ENCODE peak calls at places on chromosomes 13 and 19, in seven cellular contexts. V, Y, A, U, F, J and Q are unnamed samples.

GRCh38 chr19:3554254-3555083 is 2.9 kb downstream of the MFSD12 start:
- DNase-seq in V (no peak), Y (no peak), A (no peak), U (peak), F (no peak), J (no peak), Q (no peak)

GRCh38 chr19:48372904-48373303 is 8.7 kb downstream of the SYNGR4 start:
- DNase-seq in V (no peak), Y (no peak), A (no peak), U (no peak), F (no peak), J (no peak), Q (peak)

GRCh38 chr19:1384478-1385110 is 887 bp downstream of the NDUFS7 start:
- DNase-seq in V (no peak), Y (no peak), A (no peak), U (no peak), F (no peak), J (no peak), Q (no peak)

GRCh38 chr19:43774103-43774939 is 6.5 kb downstream of the KCNN4 start:
- DNase-seq in V (no peak), Y (peak), A (no peak), U (no peak), F (peak), J (no peak), Q (peak)

GRCh38 chr19:719081-719512 is 10.4 kb downstream of the PALM start:
- DNase-seq in V (no peak), Y (peak), A (no peak), U (no peak), F (no peak), J (no peak), Q (peak)

GRCh38 chr13:98068511-98068910 is 74.4 kb upstream of the FARP1 start:
- DNase-seq in V (no peak), Y (no peak), A (no peak), U (no peak), F (no peak), J (no peak), Q (no peak)

GRCh38 chr13:70107125-70107497 is 515 bp upstream of the ATXN8OS start:
- DNase-seq in V (no peak), Y (no peak), A (no peak), U (no peak), F (no peak), J (no peak), Q (no peak)

GRCh38 chr13:70756088-70756487 is 647.8 kb upstream of the KLHL1 start:
- DNase-seq in V (no peak), Y (no peak), A (no peak), U (no peak), F (no peak), J (no peak), Q (no peak)

GRCh38 chr19:40147693-40148347 is 43.4 kb upstream of the MAP3K10 start:
- DNase-seq in V (no peak), Y (no peak), A (no peak), U (peak), F (peak), J (peak), Q (no peak)

GRCh38 chr13:26540319-26540718 is 17.2 kb upstream of the WASF3 start:
- DNase-seq in V (no peak), Y (no peak), A (no peak), U (no peak), F (no peak), J (no peak), Q (no peak)

GRCh38 chr19:27805848-27806247 is 1407.1 kb downstream of the UQCRFS1 start:
- DNase-seq in V (no peak), Y (peak), A (no peak), U (no peak), F (no peak), J (no peak), Q (no peak)

GRCh38 chr19:36421749-36422481 is 3.5 kb upstream of the ZFP82 start:
- DNase-seq in V (no peak), Y (no peak), A (no peak), U (peak), F (no peak), J (no peak), Q (no peak)

GRCh38 chr19:6887326-6887725 is at the start of gene ADGRE1:
- DNase-seq in V (no peak), Y (no peak), A (no peak), U (no peak), F (no peak), J (no peak), Q (no peak)

GRCh38 chr19:38079926-38080380 is 144.1 kb downstream of the DPF1 start:
- DNase-seq in V (no peak), Y (no peak), A (peak), U (peak), F (peak), J (peak), Q (peak)

GRCh38 chr13:29847501-29847983 is 2.9 kb downstream of the UBL3 start:
- DNase-seq in V (no peak), Y (peak), A (peak), U (peak), F (peak), J (no peak), Q (peak)

GRCh38 chr13:28805193-28805819 is 14.8 kb upstream of the MTUS2 start:
- DNase-seq in V (no peak), Y (peak), A (no peak), U (peak), F (no peak), J (no peak), Q (peak)

GRCh38 chr13:20190481-20191310 is 2.0 kb downstream of the GJB2 start:
- DNase-seq in V (no peak), Y (no peak), A (no peak), U (peak), F (peak), J (no peak), Q (no peak)

GRCh38 chr19:35642798-35643254 is 1.3 kb downstream of the ETV2 start:
- DNase-seq in V (no peak), Y (no peak), A (no peak), U (no peak), F (no peak), J (no peak), Q (peak)

GRCh38 chr19:14528419-14529253 is 758 bp upstream of the TECR start:
- DNase-seq in V (no peak), Y (no peak), A (no peak), U (no peak), F (no peak), J (no peak), Q (no peak)

GRCh38 chr19:3760871-3761361 is 576 bp downstream of the APBA3 start:
- DNase-seq in V (no peak), Y (no peak), A (no peak), U (no peak), F (no peak), J (no peak), Q (no peak)

GRCh38 chr13:97043302-97043701 is 49.0 kb upstream of the OXGR1 start:
- DNase-seq in V (peak), Y (no peak), A (no peak), U (peak), F (peak), J (peak), Q (no peak)

GRCh38 chr19:571127-571974 is 1.0 kb upstream of the BSG start:
- DNase-seq in V (no peak), Y (peak), A (peak), U (peak), F (no peak), J (no peak), Q (peak)

GRCh38 chr19:46218160-46218559 is 11.4 kb upstream of the IGFL1 start:
- DNase-seq in V (no peak), Y (peak), A (peak), U (peak), F (no peak), J (no peak), Q (no peak)

GRCh38 chr13:25292301-25292700 is 5.0 kb upstream of the MTMR6 start:
- DNase-seq in V (no peak), Y (no peak), A (peak), U (peak), F (peak), J (no peak), Q (no peak)

GRCh38 chr19:48900477-48901452 is 653 bp downstream of the NUCB1 start:
- DNase-seq in V (no peak), Y (no peak), A (peak), U (peak), F (peak), J (no peak), Q (no peak)

GRCh38 chr19:13011653-13012389 is 16.5 kb downstream of the NFIX start:
- DNase-seq in V (no peak), Y (peak), A (no peak), U (no peak), F (no peak), J (no peak), Q (no peak)